ENCODE peak calls at places on chromosomes 2 and 18, in nine cellular contexts. O is AG10803, Y is neural progenitor cell, K is WERI-Rb-1, C is WTC11, A is type B pancreatic cell, R is PC-3, U is uterus, Z is GM13977. F is an unnamed sample.

GRCh38 chr2:77161009-77161408 is 361.2 kb downstream of the LRRTM4 start:
- DNase-seq in O (no peak), Y (no peak), K (no peak), C (no peak), A (no peak), R (peak; percentile 56), U (no peak), Z (no peak), F (no peak)

GRCh38 chr2:239675856-239676715 is 275.3 kb upstream of the HDAC4 start:
- DNase-seq in O (no peak), Y (no peak), K (no peak), C (no peak), A (no peak), R (no peak), U (no peak), Z (no peak), F (no peak)

GRCh38 chr18:9742588-9743131 is 34.6 kb downstream of the RAB31 start:
- DNase-seq in O (peak; percentile 43), Y (no peak), K (no peak), C (no peak), A (no peak), R (peak; percentile 42), U (no peak), Z (no peak), F (peak; percentile 15)

GRCh38 chr18:69484699-69485396 is 84.2 kb downstream of the DOK6 start:
- DNase-seq in O (peak; percentile 49), Y (no peak), K (no peak), C (peak; percentile 11), A (no peak), R (peak; percentile 44), U (no peak), Z (no peak), F (no peak)

GRCh38 chr2:240168041-240168440 is 27.6 kb upstream of the OTOS start:
- DNase-seq in O (no peak), Y (no peak), K (no peak), C (no peak), A (no peak), R (no peak), U (no peak), Z (no peak), F (no peak)

GRCh38 chr2:8636691-8637636 is 44.9 kb upstream of the ID2 start:
- DNase-seq in O (peak; percentile 42), Y (peak; percentile 85), K (no peak), C (peak; percentile 31), A (no peak), R (no peak), U (peak; percentile 45), Z (no peak), F (peak; percentile 12)

GRCh38 chr2:145652992-145653545 is 1133.2 kb upstream of the ZEB2 start:
- DNase-seq in O (peak; percentile 93), Y (no peak), K (no peak), C (no peak), A (no peak), R (peak; percentile 51), U (no peak), Z (no peak), F (peak; percentile 42)

GRCh38 chr2:231614559-231615057 is 21.9 kb downstream of the TEX44 start:
- DNase-seq in O (no peak), Y (no peak), K (no peak), C (no peak), A (no peak), R (no peak), U (peak; percentile 70), Z (peak; percentile 58), F (no peak)

GRCh38 chr18:62329676-62330454 is 4.8 kb downstream of the TNFRSF11A start:
- DNase-seq in O (peak; percentile 63), Y (no peak), K (no peak), C (no peak), A (no peak), R (peak; percentile 95), U (no peak), Z (no peak), F (peak; percentile 79)

GRCh38 chr18:79735071-79735980 is 55.7 kb downstream of the CTDP1 start:
- DNase-seq in O (no peak), Y (no peak), K (no peak), C (no peak), A (no peak), R (no peak), U (no peak), Z (no peak), F (no peak)

GRCh38 chr18:3447035-3447894 is 2.7 kb upstream of the TGIF1 start:
- DNase-seq in O (peak; percentile 72), Y (peak; percentile 75), K (peak; percentile 37), C (peak; percentile 53), A (peak; percentile 80), R (peak; percentile 41), U (peak; percentile 71), Z (no peak), F (peak; percentile 40)

GRCh38 chr2:15839461-15840124 is 100.8 kb upstream of the MYCN start:
- DNase-seq in O (no peak), Y (no peak), K (no peak), C (no peak), A (peak; percentile 37), R (no peak), U (no peak), Z (no peak), F (no peak)

GRCh38 chr2:70907130-70907756 is 28.5 kb upstream of the ATP6V1B1 start:
- DNase-seq in O (no peak), Y (peak; percentile 72), K (peak; percentile 3), C (no peak), A (peak; percentile 65), R (no peak), U (no peak), Z (no peak), F (no peak)

GRCh38 chr2:149490296-149490695 is 97.3 kb downstream of the MMADHC start:
- DNase-seq in O (peak; percentile 59), Y (no peak), K (no peak), C (no peak), A (no peak), R (peak; percentile 13), U (no peak), Z (no peak), F (peak; percentile 59)

GRCh38 chr2:21787931-21788330 is 664.2 kb downstream of the TDRD15 start:
- DNase-seq in O (no peak), Y (no peak), K (no peak), C (no peak), A (no peak), R (no peak), U (no peak), Z (no peak), F (no peak)

GRCh38 chr2:219727771-219728429 is 100.5 kb downstream of the SLC4A3 start:
- DNase-seq in O (no peak), Y (no peak), K (no peak), C (no peak), A (no peak), R (no peak), U (peak; percentile 21), Z (no peak), F (no peak)

GRCh38 chr2:203534486-203535077 is 519 bp downstream of the RAPH1 start:
- DNase-seq in O (no peak), Y (no peak), K (no peak), C (no peak), A (no peak), R (peak; percentile 12), U (peak; percentile 30), Z (peak; percentile 59), F (no peak)

GRCh38 chr2:207088276-207088675 is 77.5 kb downstream of the KLF7 start:
- DNase-seq in O (no peak), Y (no peak), K (no peak), C (no peak), A (no peak), R (no peak), U (no peak), Z (no peak), F (no peak)

GRCh38 chr2:44655401-44655864 is 286.1 kb upstream of the SIX3 start:
- DNase-seq in O (no peak), Y (no peak), K (no peak), C (no peak), A (no peak), R (no peak), U (no peak), Z (no peak), F (no peak)

GRCh38 chr2:200929334-200930249 is 33.9 kb downstream of the ORC2 start:
- DNase-seq in O (no peak), Y (no peak), K (no peak), C (no peak), A (no peak), R (peak; percentile 34), U (no peak), Z (no peak), F (peak; percentile 1)

GRCh38 chr2:200931227-200931626 is 32.2 kb downstream of the ORC2 start:
- DNase-seq in O (no peak), Y (no peak), K (no peak), C (no peak), A (no peak), R (no peak), U (no peak), Z (no peak), F (no peak)
- TF ChIP-seq CTCF in O (no peak), Y (no peak), K (no peak), C (no peak), A (no peak), R (no peak), U (no peak), Z (no peak), F (no peak)

DNA sequence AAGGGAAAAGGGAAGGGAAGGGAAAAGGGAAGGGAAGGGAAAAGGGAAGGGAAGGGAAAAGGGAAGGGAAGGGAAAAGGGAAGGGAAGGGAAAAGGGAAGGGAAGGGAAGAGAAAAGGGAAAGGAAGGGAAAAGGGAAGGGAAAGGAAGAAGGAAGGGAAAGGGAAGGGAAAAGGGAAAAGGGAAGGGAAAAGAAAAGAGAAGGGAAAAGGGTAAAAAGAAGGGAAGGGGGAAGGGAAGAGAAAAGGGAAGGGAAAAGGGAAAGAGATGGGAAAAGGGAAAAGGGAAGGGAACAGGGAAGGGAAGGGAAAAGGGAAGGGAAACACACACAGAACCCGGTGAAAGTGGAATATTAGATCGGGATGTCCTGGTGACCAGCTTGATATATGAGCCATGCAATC is 40.8 kb downstream of the EIPR1 start:
- DNase-seq in O (no peak), Y (no peak), K (no peak), C (no peak), A (no peak), R (no peak), U (no peak), Z (no peak), F (no peak)
- TF ChIP-seq CTCF in O (no peak), Y (no peak), K (no peak), C (no peak), A (no peak), R (no peak), U (no peak), Z (no peak), F (no peak)

DNA sequence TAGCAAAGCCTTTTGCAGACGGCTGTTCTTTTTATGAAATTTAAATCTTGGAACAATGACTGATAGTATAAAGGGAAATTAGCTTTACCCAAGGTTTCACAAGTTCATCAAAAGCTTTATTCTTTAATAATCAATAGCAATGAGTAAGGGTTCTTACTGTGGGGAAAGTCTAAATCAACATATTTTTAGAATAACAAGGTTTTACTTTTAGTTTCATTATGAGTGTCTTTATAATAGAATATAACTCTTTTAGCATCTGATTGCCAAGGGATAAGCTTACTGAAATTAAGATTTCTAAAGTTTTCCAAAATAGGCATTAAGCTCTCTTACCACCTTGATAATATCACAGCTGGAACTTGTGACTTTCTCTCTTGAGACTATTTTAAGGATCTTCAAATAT is 1489.7 kb downstream of the LRP1B start:
- DNase-seq in O (no peak), Y (no peak), K (no peak), C (no peak), A (no peak), R (no peak), U (no peak), Z (no peak), F (no peak)
- TF ChIP-seq CTCF in O (no peak), Y (no peak), K (no peak), C (no peak), A (no peak), R (no peak), U (no peak), Z (no peak), F (no peak)

GRCh38 chr2:42040643-42041277 is 7.1 kb upstream of the PKDCC start:
- DNase-seq in O (no peak), Y (peak; percentile 53), K (peak; percentile 49), C (no peak), A (no peak), R (no peak), U (no peak), Z (no peak), F (no peak)
- TF ChIP-seq CTCF in O (no peak), Y (peak; percentile 58), K (peak; percentile 44), C (no peak), A (peak; percentile 37), R (no peak), U (no peak), Z (no peak), F (no peak)